ENCODE peak calls at places on chromosomes 7 and 10, in nine cellular contexts. U is bronchial epithelial cell, A is endothelial cell, K is A549, O is GM13976, F is fibroblast of lung, G is natural killer cell, L is Calu3, T is HCT116. Y is an unnamed sample.
A peak's percentile ranks its signal among the peaks of the same experiment; 100 is the strongest.

GRCh38 chr10:72309290-72310240 is 35.8 kb downstream of the DDIT4 start:
- DNase-seq in T (no peak), K (no peak), F (no peak), A (no peak), O (no peak), U (no peak), G (no peak), L (no peak), Y (no peak)

GRCh38 chr10:70125918-70126590 is 6.6 kb downstream of the AIFM2 start:
- DNase-seq in K (no peak), A (no peak), O (no peak), G (no peak), F (no peak), U (no peak), T (no peak), L (no peak), Y (no peak)

GRCh38 chr10:14658331-14659122 is 116.2 kb downstream of the FAM107B start:
- DNase-seq in F (peak; percentile 92), G (no peak), U (peak; percentile 93), T (peak; percentile 58), L (peak; percentile 44), K (peak; percentile 95), A (no peak), O (no peak), Y (no peak)

GRCh38 chr10:78491812-78492211 is 458.1 kb downstream of the RPS24 start:
- DNase-seq in T (no peak), F (peak; percentile 45), L (no peak), A (no peak), G (no peak), U (no peak), O (no peak), K (no peak), Y (no peak)

GRCh38 chr7:105087981-105088380 is 74.0 kb downstream of the KMT2E start:
- DNase-seq in O (no peak), A (no peak), K (no peak), L (no peak), G (no peak), F (no peak), T (no peak), U (no peak), Y (no peak)

GRCh38 chr7:47405921-47406765 is 175.8 kb downstream of the TNS3 start:
- DNase-seq in K (peak; percentile 49), G (no peak), L (no peak), O (no peak), A (no peak), U (peak; percentile 78), T (no peak), F (peak; percentile 74), Y (no peak)

GRCh38 chr10:78513330-78513729 is 479.7 kb downstream of the RPS24 start:
- DNase-seq in O (no peak), T (no peak), F (peak; percentile 71), U (no peak), G (no peak), A (no peak), K (no peak), L (no peak), Y (no peak)

GRCh38 chr7:30886608-30887011 is 25.0 kb upstream of the AQP1 start:
- DNase-seq in L (no peak), O (no peak), U (no peak), T (no peak), A (no peak), K (no peak), G (no peak), F (no peak), Y (no peak)

GRCh38 chr10:68224810-68225209 is 7.1 kb downstream of the ATOH7 start:
- DNase-seq in K (no peak), F (peak; percentile 10), T (no peak), L (no peak), U (peak; percentile 89), A (no peak), O (no peak), G (no peak), Y (no peak)

GRCh38 chr10:133438711-133439273 is 14.4 kb upstream of the SPRN start:
- DNase-seq in L (no peak), F (no peak), O (peak; percentile 70), K (peak; percentile 40), U (peak; percentile 15), T (peak; percentile 0), A (no peak), G (peak; percentile 14), Y (no peak)

GRCh38 chr7:2713370-2713769 is 25.4 kb downstream of the AMZ1 start:
- DNase-seq in T (no peak), U (no peak), L (no peak), G (no peak), O (no peak), F (no peak), K (no peak), A (no peak), Y (no peak)
- TF ChIP-seq CTCF in T (no peak), U (no peak), L (no peak), G (no peak), O (no peak), F (peak; percentile 10), K (no peak), A (no peak), Y (no peak)

GRCh38 chr10:103106556-103106955 is 86.5 kb downstream of the NT5C2 start:
- DNase-seq in O (no peak), T (no peak), U (no peak), K (no peak), G (no peak), A (no peak), L (no peak), F (no peak), Y (no peak)

GRCh38 chr10:103111918-103112877 is 80.9 kb downstream of the NT5C2 start:
- DNase-seq in F (no peak), L (no peak), T (no peak), G (no peak), A (no peak), K (no peak), O (peak; percentile 35), U (no peak), Y (no peak)

GRCh38 chr10:103110407-103110806 is 82.7 kb downstream of the NT5C2 start:
- DNase-seq in K (no peak), O (no peak), G (no peak), T (no peak), U (no peak), L (no peak), A (no peak), F (no peak), Y (no peak)

GRCh38 chr10:103114876-103115275 is 78.2 kb downstream of the NT5C2 start:
- DNase-seq in F (peak; percentile 11), L (peak; percentile 36), G (no peak), T (no peak), U (peak; percentile 91), A (no peak), O (no peak), K (no peak), Y (no peak)

GRCh38 chr10:103111031-103111917 is 81.8 kb downstream of the NT5C2 start:
- DNase-seq in G (no peak), T (no peak), L (no peak), U (no peak), K (no peak), F (peak; percentile 37), O (peak; percentile 53), A (no peak), Y (no peak)
- TF ChIP-seq CTCF in G (no peak), T (no peak), L (no peak), U (no peak), K (no peak), F (peak; percentile 2), O (no peak), A (no peak), Y (no peak)

GRCh38 chr10:11359849-11360248 is 251.6 kb downstream of the USP6NL start:
- DNase-seq in T (no peak), U (no peak), G (no peak), F (no peak), O (no peak), K (no peak), A (no peak), L (no peak), Y (no peak)

GRCh38 chr10:11358046-11358445 is 253.4 kb downstream of the USP6NL start:
- DNase-seq in K (no peak), A (no peak), F (no peak), L (no peak), O (no peak), T (no peak), U (no peak), G (no peak), Y (no peak)

GRCh38 chr10:11355625-11356024 is 255.8 kb downstream of the USP6NL start:
- DNase-seq in U (no peak), F (no peak), A (no peak), L (no peak), K (no peak), O (no peak), G (no peak), T (no peak), Y (no peak)

GRCh38 chr10:11358923-11359560 is 252.4 kb downstream of the USP6NL start:
- DNase-seq in F (no peak), L (no peak), U (no peak), G (no peak), O (no peak), A (no peak), T (no peak), K (no peak), Y (no peak)

DNA sequence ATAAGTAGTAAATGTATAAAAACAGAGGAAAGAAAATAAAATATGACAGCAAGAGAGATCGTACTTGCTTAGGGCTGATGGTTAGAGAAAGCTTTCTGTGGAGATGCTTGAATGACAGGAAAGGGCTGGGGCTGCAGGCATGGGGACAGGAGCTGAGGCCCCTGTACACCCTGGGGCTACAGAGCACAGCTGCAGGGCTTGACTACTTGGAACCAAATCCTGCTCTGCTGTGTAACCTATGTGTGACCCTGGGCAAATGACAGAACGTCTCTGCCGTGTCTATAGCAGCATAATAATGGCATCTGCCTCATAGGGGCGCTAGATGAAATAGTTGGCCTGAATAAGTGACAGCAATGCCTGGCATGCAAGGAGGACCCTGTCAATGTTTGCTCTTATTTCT is 254.1 kb downstream of the USP6NL start:
- DNase-seq in O (no peak), A (no peak), T (no peak), G (no peak), U (no peak), F (no peak), L (no peak), K (no peak), Y (no peak)
- TF ChIP-seq CTCF in O (no peak), A (no peak), T (no peak), G (no peak), U (no peak), F (no peak), L (no peak), K (no peak), Y (no peak)

GRCh38 chr7:92880212-92881090 is 44.1 kb upstream of the CDK6 start:
- DNase-seq in O (peak; percentile 33), F (no peak), A (peak; percentile 26), T (peak; percentile 4), L (no peak), K (peak; percentile 47), G (no peak), U (peak; percentile 31), Y (no peak)
- TF ChIP-seq CTCF in O (peak; percentile 41), F (peak; percentile 0), A (peak; percentile 32), T (no peak), L (no peak), K (peak; percentile 23), G (no peak), U (no peak), Y (peak; percentile 38)

GRCh38 chr10:132331956-132332749 is at the start of gene LRRC27:
- DNase-seq in A (peak; percentile 100), F (peak; percentile 94), K (peak; percentile 99), T (peak; percentile 80), O (peak; percentile 98), U (peak; percentile 83), G (peak; percentile 100), L (peak; percentile 97), Y (peak; percentile 100)
- TF ChIP-seq CTCF in A (no peak), F (no peak), K (no peak), T (no peak), O (no peak), U (no peak), G (no peak), L (no peak), Y (no peak)

GRCh38 chr10:97709746-97710078 is 3.8 kb upstream of the MARVELD1 start:
- DNase-seq in O (no peak), T (no peak), U (no peak), G (no peak), F (no peak), L (no peak), A (no peak), K (no peak), Y (no peak)
- TF ChIP-seq CTCF in O (no peak), T (peak; percentile 20), U (no peak), G (no peak), F (no peak), L (no peak), A (no peak), K (no peak), Y (no peak)

Y was measured in progenitor cell of endocrine pancreas.